ENCODE peak calls at places on chromosomes 7 and 10, in eight cellular contexts. G is astrocyte, W is SK-N-SH, J is astrocyte of the cerebellum, N is heart right ventricle, D is left ventricle myocardium inferior, B is GM13976, K is OCI-LY7. V is an unnamed sample.

GRCh38 chr10:6920072-6921019 is 340.3 kb upstream of the PRKCQ start:
- DNase-seq in G (peak), W (peak), N (peak), K (peak), B (peak), D (peak), J (peak), V (no peak)

GRCh38 chr10:34018129-34018528 is 683.7 kb upstream of the NRP1 start:
- DNase-seq in B (no peak), K (no peak), D (no peak), J (no peak), W (no peak), G (no peak), N (no peak), V (no peak)

GRCh38 chr7:23520582-23520981 is 11.2 kb downstream of the TRA2A start:
- DNase-seq in N (no peak), D (no peak), K (no peak), J (no peak), G (no peak), B (no peak), W (no peak), V (no peak)

GRCh38 chr10:101097881-101098280 is 33.2 kb upstream of the TLX1 start:
- DNase-seq in N (no peak), W (no peak), G (no peak), D (no peak), J (no peak), K (no peak), B (no peak), V (no peak)

GRCh38 chr7:128827971-128828711 is 2.1 kb upstream of the FLNC start:
- DNase-seq in G (peak), D (peak), K (no peak), W (no peak), J (peak), B (peak), N (peak), V (no peak)

GRCh38 chr10:105023706-105024105 is 382.6 kb downstream of the SORCS3 start:
- DNase-seq in B (no peak), K (no peak), N (no peak), J (peak), D (no peak), W (no peak), G (peak), V (no peak)

GRCh38 chr10:51108404-51108803 is 34.1 kb downstream of the PRKG1 start:
- DNase-seq in G (no peak), B (no peak), W (no peak), K (no peak), D (no peak), N (no peak), J (no peak), V (no peak)

GRCh38 chr7:83708531-83708930 is 59.6 kb upstream of the SEMA3E start:
- DNase-seq in D (no peak), N (no peak), B (no peak), J (no peak), G (no peak), W (no peak), K (no peak), V (no peak)

GRCh38 chr7:91291902-91292301 is 27.7 kb downstream of the FZD1 start:
- DNase-seq in G (no peak), J (no peak), N (no peak), W (no peak), D (no peak), K (no peak), B (no peak), V (no peak)

GRCh38 chr10:32790483-32790882 is 167.5 kb downstream of the ITGB1 start:
- DNase-seq in B (no peak), N (no peak), K (no peak), D (no peak), J (no peak), W (no peak), G (peak), V (no peak)

GRCh38 chr10:102633282-102633681 is 11.0 kb upstream of the TRIM8 start:
- DNase-seq in G (peak), K (peak), J (no peak), D (peak), N (no peak), B (no peak), W (no peak), V (no peak)

GRCh38 chr10:97320480-97321031 is 1.5 kb downstream of the FRAT1 start:
- DNase-seq in B (no peak), G (no peak), W (peak), D (no peak), K (no peak), N (peak), J (no peak), V (no peak)

GRCh38 chr10:129464251-129464650 is 2.8 kb upstream of the MGMT start:
- DNase-seq in K (no peak), W (no peak), D (no peak), B (no peak), N (no peak), J (no peak), G (no peak), V (no peak)

GRCh38 chr10:87705339-87705738 is 45.7 kb downstream of the PAPSS2 start:
- DNase-seq in N (no peak), B (no peak), W (no peak), G (peak), K (no peak), J (no peak), D (no peak), V (no peak)

GRCh38 chr7:46424934-46425333 is 503.9 kb upstream of the IGFBP3 start:
- DNase-seq in G (no peak), W (no peak), K (no peak), B (no peak), J (no peak), N (no peak), D (no peak), V (no peak)

GRCh38 chr10:72883861-72884260 is 9.7 kb upstream of the OIT3 start:
- DNase-seq in D (no peak), J (no peak), B (no peak), G (no peak), N (no peak), W (no peak), K (no peak), V (no peak)

GRCh38 chr10:111579473-111579872 is 502.6 kb downstream of the ADRA2A start:
- DNase-seq in N (no peak), W (no peak), J (no peak), B (no peak), G (no peak), K (no peak), D (no peak), V (no peak)

GRCh38 chr7:21215307-21215706 is 212.6 kb upstream of the SP4 start:
- DNase-seq in N (no peak), K (no peak), J (no peak), D (no peak), W (no peak), B (no peak), G (no peak), V (no peak)

GRCh38 chr7:72446566-72447462 is 34.7 kb upstream of the CALN1 start:
- DNase-seq in W (no peak), J (no peak), N (no peak), B (no peak), K (no peak), D (no peak), G (no peak), V (no peak)

GRCh38 chr10:98664329-98665042 is 217.8 kb upstream of the HPS1 start:
- DNase-seq in B (peak), K (peak), N (no peak), W (peak), J (peak), G (no peak), D (no peak), V (no peak)
- TF ChIP-seq CTCF in B (peak), K (peak), N (peak), W (peak), J (peak), G (peak), D (peak), V (peak)

GRCh38 chr7:100044719-100045118 is 4.9 kb upstream of the ZSCAN21 start:
- DNase-seq in K (peak), D (no peak), J (no peak), B (peak), N (no peak), W (peak), G (no peak), V (no peak)

GRCh38 chr7:100053201-100053600 is 3.6 kb downstream of the ZSCAN21 start:
- DNase-seq in B (peak), W (peak), K (peak), G (peak), D (no peak), N (no peak), J (peak), V (peak)

GRCh38 chr7:100051611-100052010 is 2.0 kb downstream of the ZSCAN21 start:
- DNase-seq in W (no peak), D (no peak), N (no peak), B (no peak), K (no peak), J (no peak), G (no peak), V (no peak)

GRCh38 chr7:100048680-100049079 is 894 bp upstream of the ZSCAN21 start:
- DNase-seq in W (no peak), K (no peak), G (no peak), B (no peak), J (no peak), D (no peak), N (no peak), V (no peak)

DNA sequence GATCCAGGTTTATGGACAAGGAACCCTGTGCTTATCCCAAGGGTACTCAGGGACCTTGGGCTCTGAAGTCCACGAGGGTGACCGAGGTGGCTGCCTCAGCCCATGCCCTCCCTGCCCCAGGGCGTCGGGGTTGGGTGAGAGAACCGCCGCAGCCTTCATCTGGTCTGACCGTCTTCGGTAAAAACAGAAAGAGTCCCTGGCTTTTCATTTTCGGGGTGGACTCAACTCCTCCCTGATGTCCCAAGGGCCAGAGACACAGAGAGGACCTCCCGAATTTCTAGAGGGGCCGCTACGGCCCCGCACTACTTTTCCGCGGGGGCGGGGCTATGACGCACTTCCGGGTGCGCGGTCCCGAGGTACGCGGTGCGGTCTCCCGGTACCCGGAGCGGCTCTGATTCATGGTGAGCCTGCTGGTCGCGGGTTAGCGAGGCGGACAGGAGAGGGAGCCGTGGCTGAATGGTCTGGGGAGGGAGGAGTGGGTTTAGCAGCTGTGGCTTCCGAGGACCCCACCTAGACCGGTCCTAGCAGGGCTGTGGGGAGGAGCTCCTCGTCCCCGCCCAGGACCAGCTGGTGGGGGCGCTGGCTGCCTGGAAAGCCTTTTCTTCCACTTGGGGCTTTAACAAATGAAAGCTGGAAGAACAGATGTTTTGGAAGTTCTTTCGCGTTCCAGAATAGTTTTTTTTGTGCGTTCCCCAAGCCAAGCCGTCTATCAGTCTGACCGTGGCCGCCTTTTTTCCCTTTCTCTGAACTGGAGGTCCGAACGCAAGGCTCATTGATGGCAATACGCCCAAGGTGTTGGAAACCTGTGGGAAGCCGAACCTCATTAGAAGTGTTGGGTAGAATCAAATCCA is at the start of gene ZSCAN21:
- DNase-seq in J (peak), W (peak), B (peak), K (peak), N (peak), G (peak), D (peak), V (peak)
- TF ChIP-seq CTCF in J (peak), W (peak), B (peak), K (peak), N (no peak), G (no peak), D (peak), V (peak)

DNA sequence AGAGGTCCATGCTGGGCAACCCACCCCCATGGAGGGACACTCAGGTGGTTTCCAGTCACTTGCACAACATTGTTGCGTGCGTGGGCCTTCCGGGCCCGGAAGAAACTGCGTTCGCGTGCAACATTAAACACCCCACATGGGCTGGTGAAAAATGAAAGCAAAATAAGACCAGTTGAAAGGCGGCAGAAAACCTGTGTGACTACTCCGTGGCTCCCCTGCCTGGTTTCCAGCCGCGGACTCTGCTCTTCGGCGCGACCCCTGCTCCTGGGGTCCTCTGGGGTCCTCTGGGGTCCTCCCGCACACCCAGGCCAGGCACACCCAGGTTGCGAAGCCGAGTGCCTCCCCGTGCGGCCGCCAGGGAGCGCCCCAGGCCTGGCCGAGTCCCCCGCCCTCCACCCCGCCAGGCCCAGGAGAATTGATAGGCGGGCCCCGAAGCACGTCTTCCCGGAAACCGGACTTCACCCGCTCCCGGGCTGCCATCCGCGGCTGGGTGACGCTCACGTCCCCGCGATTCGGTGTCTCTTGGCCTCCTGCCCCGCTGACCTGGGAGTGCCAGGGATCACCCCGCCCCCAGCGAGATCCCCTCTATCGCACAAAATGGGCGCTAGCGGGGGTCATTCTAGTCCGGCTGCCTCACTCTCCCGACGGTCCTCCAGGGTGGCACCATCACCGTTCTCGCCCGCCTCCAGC is 1.9 kb upstream of the SH2D4B start:
- DNase-seq in K (peak), G (no peak), N (peak), D (peak), B (peak), J (no peak), W (no peak), V (no peak)
- TF ChIP-seq CTCF in K (peak), G (no peak), N (peak), D (peak), B (peak), J (no peak), W (no peak), V (no peak)

DNA sequence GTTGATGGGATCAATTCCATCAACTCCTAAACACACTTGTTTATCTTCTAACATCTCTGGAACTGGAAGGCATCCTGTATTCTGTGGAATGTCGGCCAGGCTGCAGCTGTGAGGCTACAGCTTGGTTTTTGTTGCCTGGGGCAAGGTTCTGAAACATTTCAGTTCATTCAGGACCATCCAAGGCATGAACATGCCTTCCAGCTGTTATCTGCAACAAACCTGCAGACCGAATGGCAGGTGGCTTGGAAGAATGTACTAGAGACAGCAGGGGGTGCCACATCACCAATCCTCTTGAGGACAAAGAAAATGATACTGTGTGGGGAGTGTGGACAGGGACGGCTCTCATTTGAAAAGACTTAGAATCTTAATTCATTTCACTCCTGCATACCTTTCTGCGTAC is 12.4 kb downstream of the PAPOLB start:
- DNase-seq in G (peak), W (peak), B (peak), J (no peak), D (no peak), N (no peak), K (peak), V (peak)
- TF ChIP-seq CTCF in G (peak), W (peak), B (peak), J (no peak), D (peak), N (no peak), K (peak), V (peak)

DNA sequence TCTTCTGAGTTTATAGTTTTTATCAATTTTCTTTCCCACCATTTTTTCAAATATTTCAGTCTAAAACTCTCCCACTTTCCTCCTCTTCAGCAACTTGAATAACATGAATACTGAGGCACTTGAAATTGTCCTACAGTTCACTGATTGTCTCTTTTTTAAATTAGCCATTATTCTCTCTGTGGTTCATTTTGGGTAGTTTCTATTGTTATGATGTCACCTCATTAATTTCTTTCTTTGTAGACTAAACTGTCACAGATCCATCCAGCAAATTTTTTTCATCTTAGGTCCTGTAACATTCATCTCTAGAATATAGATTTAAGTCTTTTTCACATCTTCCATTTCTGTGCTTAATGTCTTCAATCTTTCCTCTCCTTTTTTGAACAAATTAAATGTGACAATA is 144.8 kb downstream of the LRRN3 start:
- DNase-seq in G (no peak), J (no peak), B (no peak), D (no peak), N (no peak), K (no peak), W (no peak), V (no peak)
- TF ChIP-seq CTCF in G (no peak), J (no peak), B (no peak), D (no peak), N (no peak), K (no peak), W (no peak), V (no peak)

DNA sequence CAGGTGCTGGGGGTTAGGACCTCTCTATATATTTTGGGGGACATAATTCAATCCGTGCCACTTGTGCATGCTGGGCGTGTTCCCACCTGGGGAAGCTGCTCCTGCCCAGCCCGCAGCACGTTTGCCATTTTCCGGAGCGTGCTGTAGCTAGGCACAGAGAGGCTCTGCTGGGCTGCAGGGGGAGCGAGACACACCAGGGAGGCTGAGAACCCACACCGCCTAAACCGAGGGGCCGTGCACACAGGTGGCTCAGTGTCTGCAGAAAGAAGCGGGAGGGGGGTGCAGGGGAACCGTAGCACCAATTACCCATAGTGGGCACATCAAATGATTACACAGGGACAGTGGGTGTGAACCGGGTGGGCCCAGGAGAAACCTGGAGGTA is 27.0 kb downstream of the PRKAG2 start:
- DNase-seq in K (no peak), B (no peak), N (no peak), D (peak), W (no peak), J (no peak), G (no peak), V (no peak)
- TF ChIP-seq CTCF in K (no peak), B (no peak), N (no peak), D (no peak), W (no peak), J (no peak), G (no peak), V (no peak)

GRCh38 chr10:22893776-22894175 is 34.1 kb upstream of the ARMC3 start:
- DNase-seq in K (no peak), B (no peak), G (no peak), W (no peak), D (no peak), N (no peak), J (no peak), V (no peak)
- TF ChIP-seq CTCF in K (no peak), B (no peak), G (no peak), W (no peak), D (no peak), N (no peak), J (no peak), V (no peak)